ENCODE peak calls at places on chromosome 6, in five cellular contexts. A is activated effector memory CD4-positive, alpha-beta T cell treated with Interleukin-2 at 50 U/mL for 16 hours; M is uterus; I is stimulated activated CD4-positive, alpha-beta T cell treated with anti-CD3 and anti-CD28 coated beads, Interleukin-15, amount 100 ng/mL, for 48 hours; G is dermis microvascular lymphatic vessel endothelial cell. Q is an unnamed sample.

GRCh38 chr6:2740601-2741000 is 10.1 kb downstream of the MYLK4 start:
- DNase-seq in A (no peak), M (no peak), I (no peak), G (no peak), Q (no peak)

GRCh38 chr6:150751296-150751695 is 114.2 kb upstream of the MTHFD1L start:
- DNase-seq in A (no peak), M (no peak), I (no peak), G (no peak), Q (no peak)

GRCh38 chr6:3913077-3913957 is 64.1 kb downstream of the FAM50B start:
- DNase-seq in A (no peak), M (peak; percentile 92), I (no peak), G (peak; percentile 99), Q (peak; percentile 99)

GRCh38 chr6:162344935-162345599 is 382.5 kb downstream of the PRKN start:
- DNase-seq in A (no peak), M (no peak), I (no peak), G (no peak), Q (no peak)

GRCh38 chr6:26187981-26188635 is 100.9 kb downstream of the HFE start:
- DNase-seq in A (peak; percentile 24), M (peak; percentile 43), I (peak; percentile 65), G (no peak), Q (no peak)

GRCh38 chr6:50820590-50821234 is 2.0 kb downstream of the TFAP2B start:
- DNase-seq in A (no peak), M (no peak), I (no peak), G (no peak), Q (no peak)

GRCh38 chr6:169097336-169098052 is 156.2 kb downstream of the THBS2 start:
- DNase-seq in A (no peak), M (no peak), I (no peak), G (no peak), Q (no peak)

GRCh38 chr6:2021713-2022125 is 223.7 kb downstream of the GMDS start:
- DNase-seq in A (no peak), M (peak; percentile 54), I (no peak), G (peak; percentile 11), Q (peak; percentile 48)

GRCh38 chr6:22320750-22321149 is 23.9 kb upstream of the PRL start:
- DNase-seq in A (no peak), M (no peak), I (no peak), G (peak; percentile 45), Q (peak; percentile 79)

GRCh38 chr6:61977951-61978350 is 308.1 kb downstream of the KHDRBS2 start:
- DNase-seq in A (no peak), M (no peak), I (no peak), G (no peak), Q (no peak)

GRCh38 chr6:56088641-56089040 is 158.7 kb downstream of the COL21A1 start:
- DNase-seq in A (no peak), M (no peak), I (no peak), G (no peak), Q (no peak)

GRCh38 chr6:35047265-35048011 is 93.7 kb downstream of the TCP11 start:
- DNase-seq in A (no peak), M (no peak), I (no peak), G (peak; percentile 68), Q (peak; percentile 64)

GRCh38 chr6:43712590-43712989 is 25.0 kb upstream of the MRPS18A start:
- DNase-seq in A (no peak), M (no peak), I (no peak), G (no peak), Q (no peak)

GRCh38 chr6:170031096-170031471 is 259.8 kb downstream of the DLL1 start:
- DNase-seq in A (no peak), M (no peak), I (no peak), G (no peak), Q (no peak)

GRCh38 chr6:27280540-27281000 is 31.5 kb downstream of the POM121L2 start:
- DNase-seq in A (no peak), M (no peak), I (no peak), G (no peak), Q (no peak)

GRCh38 chr6:111482236-111482958 is 621 bp downstream of the REV3L start:
- DNase-seq in A (peak; percentile 39), M (peak; percentile 69), I (no peak), G (peak; percentile 39), Q (peak; percentile 45)

GRCh38 chr6:126312013-126312665 is 27.8 kb upstream of the CENPW start:
- DNase-seq in A (no peak), M (no peak), I (no peak), G (peak; percentile 32), Q (peak; percentile 27)

GRCh38 chr6:52640170-52640569 is 30.7 kb upstream of the TMEM14A start:
- DNase-seq in A (no peak), M (no peak), I (no peak), G (peak; percentile 6), Q (no peak)

GRCh38 chr6:22614541-22614940 is 45.2 kb downstream of the HDGFL1 start:
- DNase-seq in A (no peak), M (no peak), I (no peak), G (peak; percentile 34), Q (peak; percentile 33)

GRCh38 chr6:122996797-122997520 is 924 bp downstream of the CLVS2 start:
- DNase-seq in A (no peak), M (no peak), I (no peak), G (no peak), Q (no peak)

GRCh38 chr6:135149376-135149775 is 31.7 kb upstream of the MYB start:
- DNase-seq in A (no peak), M (no peak), I (no peak), G (no peak), Q (no peak)

GRCh38 chr6:154673919-154674318 is 59.3 kb upstream of the SCAF8 start:
- DNase-seq in A (no peak), M (no peak), I (no peak), G (no peak), Q (no peak)

GRCh38 chr6:16803294-16804006 is 42.2 kb upstream of the ATXN1 start:
- DNase-seq in A (no peak), M (peak; percentile 73), I (no peak), G (peak; percentile 68), Q (peak; percentile 72)

GRCh38 chr6:163536770-163537169 is 122.3 kb downstream of the QKI start:
- DNase-seq in A (no peak), M (no peak), I (no peak), G (peak; percentile 53), Q (peak; percentile 42)

GRCh38 chr6:80185492-80185891 is 79.0 kb downstream of the BCKDHB start:
- DNase-seq in A (no peak), M (no peak), I (no peak), G (no peak), Q (no peak)

GRCh38 chr6:130931683-130932082 is 104.5 kb downstream of the SMLR1 start:
- DNase-seq in A (no peak), M (no peak), I (no peak), G (no peak), Q (no peak)

GRCh38 chr6:71420693-71421328 is 132.2 kb downstream of the OGFRL1 start:
- DNase-seq in A (no peak), M (peak; percentile 96), I (peak; percentile 5), G (peak; percentile 98), Q (peak; percentile 97)

GRCh38 chr6:26284537-26285142 is 80.4 kb upstream of the BTN3A2 start:
- DNase-seq in A (peak; percentile 45), M (peak; percentile 69), I (no peak), G (peak; percentile 70), Q (peak; percentile 72)

GRCh38 chr6:129608886-129609540 is 101.0 kb downstream of the ARHGAP18 start:
- DNase-seq in A (no peak), M (no peak), I (no peak), G (no peak), Q (no peak)

GRCh38 chr6:163790296-163790840 is 375.9 kb downstream of the QKI start:
- DNase-seq in A (no peak), M (no peak), I (no peak), G (no peak), Q (no peak)

GRCh38 chr6:124203812-124204167 is 400.1 kb downstream of the NKAIN2 start:
- DNase-seq in A (no peak), M (no peak), I (no peak), G (no peak), Q (no peak)

GRCh38 chr6:90917371-90917770 is 330.5 kb upstream of the MAP3K7 start:
- DNase-seq in A (no peak), M (no peak), I (no peak), G (no peak), Q (no peak)

GRCh38 chr6:168515376-168515775 is 74.4 kb downstream of the SMOC2 start:
- DNase-seq in A (no peak), M (no peak), I (no peak), G (no peak), Q (no peak)

GRCh38 chr6:85670573-85670972 is 27.9 kb upstream of the SYNCRIP start:
- DNase-seq in A (no peak), M (no peak), I (no peak), G (peak; percentile 61), Q (peak; percentile 67)

GRCh38 chr6:122222761-122223160 is 176.7 kb upstream of the HSF2 start:
- DNase-seq in A (no peak), M (no peak), I (no peak), G (no peak), Q (no peak)

GRCh38 chr6:154500769-154501171 is 9.7 kb downstream of the CNKSR3 start:
- DNase-seq in A (no peak), M (no peak), I (no peak), G (peak; percentile 68), Q (peak; percentile 67)

GRCh38 chr6:13445005-13445743 is 42.2 kb downstream of the GFOD1 start:
- DNase-seq in A (no peak), M (peak; percentile 54), I (no peak), G (peak; percentile 82), Q (peak; percentile 59)

GRCh38 chr6:20351529-20351928 is 50.1 kb upstream of the E2F3 start:
- DNase-seq in A (no peak), M (no peak), I (no peak), G (no peak), Q (no peak)

Q was measured in endothelial cell of umbilical vein.